ENCODE peak calls at places on chromosomes 5 and 9, in ten cellular contexts. D is CD8-positive, alpha-beta T cell; Q is stimulated activated CD8-positive, alpha-beta memory T cell treated with anti-CD3 and anti-CD28 coated beads, Interleukin-4, amount 100 ng/mL, for 1 hour; S is effector memory CD4-positive, alpha-beta T cell; F is aorta; U is cardiac muscle cell; T is Peyer's patch; P is AG08395; R is fibroblast of mammary gland; I is M059J. Y is an unnamed sample.

GRCh38 chr5:77218263-77218662 is 7.8 kb downstream of the PDE8B start:
- DNase-seq in T (no peak), S (no peak), U (peak), R (no peak), Q (no peak), I (no peak), D (no peak), F (no peak), P (no peak), Y (peak)

GRCh38 chr5:140648132-140648432 is 453 bp downstream of the IK start:
- DNase-seq in U (no peak), I (no peak), R (no peak), D (no peak), T (no peak), S (no peak), Q (no peak), P (no peak), F (no peak), Y (peak)

GRCh38 chr5:151208481-151208914 is 15.4 kb downstream of the CCDC69 start:
- DNase-seq in I (no peak), F (no peak), R (no peak), T (no peak), D (no peak), P (no peak), U (no peak), Q (no peak), S (no peak), Y (no peak)

GRCh38 chr9:112864413-112864812 is 26.3 kb downstream of the SLC46A2 start:
- DNase-seq in P (no peak), T (no peak), F (no peak), D (no peak), Q (no peak), I (no peak), S (no peak), R (no peak), U (no peak), Y (no peak)

GRCh38 chr5:155239803-155240202 is 226.2 kb downstream of the KIF4B start:
- DNase-seq in T (no peak), I (no peak), Q (no peak), F (no peak), R (no peak), D (no peak), S (no peak), U (no peak), P (no peak), Y (no peak)

GRCh38 chr5:132184588-132184987 is 43.1 kb downstream of the P4HA2 start:
- DNase-seq in I (no peak), Q (no peak), D (no peak), P (no peak), T (no peak), S (no peak), U (no peak), R (peak), F (no peak), Y (peak)

GRCh38 chr9:114696814-114697544 is 15.0 kb upstream of the TEX48 start:
- DNase-seq in F (no peak), Q (no peak), U (no peak), D (peak), T (no peak), S (no peak), R (peak), I (peak), P (peak), Y (no peak)

GRCh38 chr9:135334953-135335460 is 144.6 kb upstream of the PPP1R26 start:
- DNase-seq in R (no peak), T (no peak), P (no peak), I (no peak), D (no peak), F (no peak), Q (no peak), S (no peak), U (no peak), Y (no peak)

GRCh38 chr5:176806137-176806536 is 4.2 kb upstream of the UNC5A start:
- DNase-seq in F (no peak), R (peak), T (no peak), U (peak), Q (no peak), D (no peak), S (no peak), P (no peak), I (no peak), Y (no peak)

GRCh38 chr5:124056326-124057160 is 544.6 kb downstream of the CSNK1G3 start:
- DNase-seq in P (no peak), R (no peak), D (no peak), I (no peak), U (peak), T (no peak), S (no peak), F (no peak), Q (no peak), Y (peak)

GRCh38 chr5:38078161-38078560 is 180.2 kb upstream of the EGFLAM start:
- DNase-seq in U (no peak), T (no peak), S (no peak), D (no peak), R (peak), I (peak), F (no peak), P (peak), Q (no peak), Y (no peak)

GRCh38 chr9:121645853-121646807 is 5.3 kb upstream of the DAB2IP start:
- DNase-seq in R (no peak), U (no peak), P (no peak), D (no peak), F (no peak), T (peak), I (no peak), S (no peak), Q (no peak), Y (peak)